ENCODE peak calls at places on chromosomes 16 and 17, in four cellular contexts. S is stimulated activated CD4-positive, alpha-beta T cell treated with anti-CD3 and anti-CD28 coated beads, Interleukin-4, amount 100 ng/mL, for 1 hour; I is HAP-1; J is activated CD8-positive, alpha-beta memory T cell treated with anti-CD3 and anti-CD28 coated beads, Interleukin-2, amount 10 ng/mL, durations not matched to agents 7 days and 5 days. W is an unnamed sample.

GRCh38 chr17:39626171-39626670 is 531 bp upstream of the PPP1R1B start:
- DNase-seq in J (no peak), I (no peak), S (no peak), W (no peak)

GRCh38 chr16:9481749-9482148 is 390.3 kb downstream of the HAPSTR1 start:
- DNase-seq in I (no peak), J (no peak), S (no peak), W (no peak)

GRCh38 chr16:70725024-70725911 is 39.4 kb upstream of the MTSS2 start:
- DNase-seq in J (no peak), I (no peak), S (no peak), W (no peak)

GRCh38 chr17:2952174-2952845 is 111.1 kb downstream of the OR1D5 start:
- DNase-seq in S (no peak), J (no peak), I (no peak), W (no peak)

GRCh38 chr16:27221576-27222498 is 18.5 kb downstream of the KDM8 start:
- DNase-seq in J (no peak), S (no peak), I (no peak), W (no peak)

GRCh38 chr16:50394215-50394802 is 25.5 kb upstream of the BRD7 start:
- DNase-seq in S (no peak), I (no peak), J (peak; percentile 21), W (no peak)

GRCh38 chr16:55494994-55495421 is 13.9 kb upstream of the LPCAT2 start:
- DNase-seq in I (no peak), S (no peak), J (no peak), W (no peak)

GRCh38 chr17:64441772-64442549 is 7.0 kb upstream of the MILR1 start:
- DNase-seq in I (no peak), S (no peak), J (peak; percentile 54), W (no peak)

GRCh38 chr17:76243826-76244679 is 3.8 kb upstream of the RNF157 start:
- DNase-seq in S (no peak), J (peak; percentile 26), I (no peak), W (no peak)

GRCh38 chr17:33964344-33964979 is 290.6 kb upstream of the CCL2 start:
- DNase-seq in I (no peak), J (peak; percentile 64), S (no peak), W (peak; percentile 17)

GRCh38 chr16:31701734-31702133 is 171.9 kb upstream of the ZNF267 start:
- DNase-seq in S (no peak), I (no peak), J (no peak), W (no peak)

GRCh38 chr16:9820481-9821246 is 361.6 kb downstream of the GRIN2A start:
- DNase-seq in I (no peak), S (no peak), J (no peak), W (no peak)

GRCh38 chr16:11916524-11917285 is 949 bp upstream of the GSPT1 start:
- DNase-seq in J (no peak), S (no peak), I (no peak), W (no peak)

GRCh38 chr16:56389554-56389953 is 35.8 kb downstream of the AMFR start:
- DNase-seq in J (no peak), I (no peak), S (no peak), W (no peak)

GRCh38 chr17:50426814-50427787 is 1.1 kb downstream of the ACSF2 start:
- DNase-seq in I (peak; percentile 22), S (peak; percentile 9), J (peak; percentile 55), W (no peak)

GRCh38 chr17:17314501-17315071 is 11.4 kb downstream of the NT5M start:
- DNase-seq in I (no peak), S (no peak), J (no peak), W (peak; percentile 8)

GRCh38 chr16:62540496-62540895 is 504.3 kb upstream of the CDH8 start:
- DNase-seq in S (no peak), J (no peak), I (no peak), W (no peak)

GRCh38 chr17:79832211-79833109 is 6.8 kb downstream of the CBX4 start:
- DNase-seq in I (no peak), S (no peak), J (no peak), W (no peak)

GRCh38 chr17:4082136-4082924 is 60.5 kb downstream of the ZZEF1 start:
- DNase-seq in J (no peak), S (no peak), I (no peak), W (no peak)

GRCh38 chr16:75938818-75939217 is 212.5 kb upstream of the CPHXL start:
- DNase-seq in S (no peak), J (no peak), I (no peak), W (no peak)

GRCh38 chr17:1999557-2000251 is 25.4 kb downstream of the RTN4RL1 start:
- DNase-seq in J (no peak), S (no peak), I (peak; percentile 83), W (peak; percentile 76)

GRCh38 chr17:53150101-53150698 is 672.5 kb upstream of the KIF2B start:
- DNase-seq in J (no peak), I (no peak), S (no peak), W (no peak)

GRCh38 chr17:27494192-27495091 is 38.2 kb downstream of the KSR1 start:
- DNase-seq in J (no peak), S (no peak), I (peak; percentile 74), W (peak; percentile 94)

GRCh38 chr17:37791434-37791833 is 46.6 kb upstream of the HNF1B start:
- DNase-seq in I (peak; percentile 18), S (peak; percentile 6), J (peak; percentile 73), W (peak; percentile 74)

GRCh38 chr17:66704858-66705257 is 130.1 kb upstream of the CACNG5 start:
- DNase-seq in S (no peak), J (peak; percentile 9), I (no peak), W (no peak)

GRCh38 chr17:62749926-62750325 is 58.2 kb downstream of the MARCHF10 start:
- DNase-seq in J (no peak), S (no peak), I (no peak), W (no peak)

GRCh38 chr16:52546291-52546941 is 527 bp downstream of the TOX3 start:
- DNase-seq in S (no peak), J (no peak), I (no peak), W (peak; percentile 66)

GRCh38 chr17:10618202-10618635 is 38.9 kb downstream of the MYH3 start:
- DNase-seq in I (peak; percentile 29), S (peak; percentile 56), J (peak; percentile 66), W (peak; percentile 77)

GRCh38 chr17:44102845-44103622 is 20.4 kb downstream of the HDAC5 start:
- DNase-seq in J (no peak), I (no peak), S (no peak), W (no peak)

GRCh38 chr17:44557653-44558285 is 485 bp downstream of the FZD2 start:
- DNase-seq in J (peak; percentile 47), I (no peak), S (peak; percentile 43), W (peak; percentile 62)

GRCh38 chr17:42775534-42776098 is 2.4 kb downstream of the VPS25 start:
- DNase-seq in S (no peak), J (no peak), I (no peak), W (no peak)

GRCh38 chr16:84228321-84228838 is 11.4 kb downstream of the KCNG4 start:
- DNase-seq in I (no peak), S (no peak), J (no peak), W (no peak)

GRCh38 chr16:69309316-69309715 is 1.8 kb upstream of the VPS4A start:
- DNase-seq in I (no peak), S (no peak), J (no peak), W (no peak)

GRCh38 chr17:13076905-13077304 is 59.1 kb upstream of the ELAC2 start:
- DNase-seq in J (no peak), I (no peak), S (no peak), W (no peak)